ENCODE peak calls at places on chromosomes 2 and 18, in six cellular contexts. One of them, this sample, is unnamed.

GRCh38 chr2:219461669-219462068 is 27.0 kb downstream of the SPEG start:
- DNase-seq in pancreas: no peak
- DNase-seq in K562: no peak
- DNase-seq in colonic mucosa: no peak
- DNase-seq in OCI-LY7: no peak
- DNase-seq in coronary artery: no peak
- DNase-seq in this sample: no peak

GRCh38 chr2:134160793-134161504 is 92.9 kb upstream of the MGAT5 start:
- DNase-seq in colonic mucosa: no peak
- DNase-seq in K562: peak; percentile 22
- DNase-seq in OCI-LY7: no peak
- DNase-seq in coronary artery: no peak
- DNase-seq in pancreas: peak; percentile 57
- DNase-seq in this sample: no peak

GRCh38 chr2:207926133-207927076 is 98.9 kb downstream of the PLEKHM3 start:
- DNase-seq in K562: no peak
- DNase-seq in pancreas: peak; percentile 37
- DNase-seq in OCI-LY7: no peak
- DNase-seq in colonic mucosa: no peak
- DNase-seq in coronary artery: no peak
- DNase-seq in this sample: no peak

GRCh38 chr2:134410831-134411231 is 157.0 kb downstream of the MGAT5 start:
- DNase-seq in colonic mucosa: peak; percentile 47
- DNase-seq in pancreas: no peak
- DNase-seq in OCI-LY7: peak; percentile 38
- DNase-seq in K562: no peak
- DNase-seq in coronary artery: no peak
- DNase-seq in this sample: no peak

GRCh38 chr2:178072000-178072382 is 586 bp downstream of the PDE11A start:
- DNase-seq in coronary artery: no peak
- DNase-seq in K562: no peak
- DNase-seq in OCI-LY7: no peak
- DNase-seq in pancreas: peak; percentile 47
- DNase-seq in colonic mucosa: no peak
- DNase-seq in this sample: no peak

GRCh38 chr2:28403388-28403956 is 10.8 kb downstream of the FOSL2 start:
- DNase-seq in K562: no peak
- DNase-seq in coronary artery: no peak
- DNase-seq in OCI-LY7: no peak
- DNase-seq in colonic mucosa: no peak
- DNase-seq in pancreas: no peak
- DNase-seq in this sample: no peak

GRCh38 chr18:12246849-12247808 is 7.0 kb upstream of the CIDEA start:
- DNase-seq in K562: peak; percentile 62
- DNase-seq in pancreas: no peak
- DNase-seq in coronary artery: no peak
- DNase-seq in OCI-LY7: no peak
- DNase-seq in colonic mucosa: no peak
- DNase-seq in this sample: no peak

GRCh38 chr18:70371908-70372307 is 83.1 kb downstream of the SOCS6 start:
- DNase-seq in K562: no peak
- DNase-seq in coronary artery: no peak
- DNase-seq in OCI-LY7: no peak
- DNase-seq in pancreas: no peak
- DNase-seq in colonic mucosa: no peak
- DNase-seq in this sample: no peak

GRCh38 chr2:877747-878146 is 72.9 kb upstream of the SNTG2 start:
- DNase-seq in colonic mucosa: peak; percentile 7
- DNase-seq in K562: no peak
- DNase-seq in OCI-LY7: no peak
- DNase-seq in coronary artery: peak; percentile 28
- DNase-seq in pancreas: no peak
- DNase-seq in this sample: no peak

GRCh38 chr2:28381225-28382180 is 11.2 kb upstream of the FOSL2 start:
- DNase-seq in coronary artery: no peak
- DNase-seq in pancreas: no peak
- DNase-seq in colonic mucosa: peak; percentile 67
- DNase-seq in K562: no peak
- DNase-seq in OCI-LY7: no peak
- DNase-seq in this sample: no peak

GRCh38 chr2:96088340-96089335 is 27.7 kb downstream of the ADRA2B start:
- DNase-seq in coronary artery: no peak
- DNase-seq in colonic mucosa: peak; percentile 5
- DNase-seq in pancreas: no peak
- DNase-seq in K562: no peak
- DNase-seq in OCI-LY7: no peak
- DNase-seq in this sample: no peak

GRCh38 chr2:201129044-201129505 is 13.1 kb downstream of the CFLAR start:
- DNase-seq in OCI-LY7: peak; percentile 18
- DNase-seq in coronary artery: no peak
- DNase-seq in colonic mucosa: peak; percentile 86
- DNase-seq in K562: no peak
- DNase-seq in pancreas: no peak
- DNase-seq in this sample: no peak

GRCh38 chr2:929011-929735 is 21.5 kb upstream of the SNTG2 start:
- DNase-seq in pancreas: no peak
- DNase-seq in OCI-LY7: no peak
- DNase-seq in coronary artery: no peak
- DNase-seq in colonic mucosa: no peak
- DNase-seq in K562: no peak
- DNase-seq in this sample: no peak

GRCh38 chr2:9552491-9553178 is 3.0 kb downstream of the ADAM17 start:
- DNase-seq in K562: peak; percentile 36
- DNase-seq in colonic mucosa: no peak
- DNase-seq in OCI-LY7: no peak
- DNase-seq in pancreas: no peak
- DNase-seq in coronary artery: no peak
- DNase-seq in this sample: no peak

GRCh38 chr2:287471-287885 is 413 bp downstream of the ALKAL2 start:
- DNase-seq in coronary artery: no peak
- DNase-seq in colonic mucosa: no peak
- DNase-seq in OCI-LY7: no peak
- DNase-seq in pancreas: peak; percentile 54
- DNase-seq in K562: no peak
- DNase-seq in this sample: no peak

GRCh38 chr18:58567453-58568196 is 61.3 kb downstream of the ALPK2 start:
- DNase-seq in pancreas: no peak
- DNase-seq in OCI-LY7: no peak
- DNase-seq in coronary artery: no peak
- DNase-seq in K562: no peak
- DNase-seq in colonic mucosa: no peak
- DNase-seq in this sample: no peak

GRCh38 chr2:36329746-36330145 is 25.8 kb upstream of the CRIM1 start:
- DNase-seq in pancreas: no peak
- DNase-seq in colonic mucosa: no peak
- DNase-seq in OCI-LY7: no peak
- DNase-seq in K562: no peak
- DNase-seq in coronary artery: no peak
- DNase-seq in this sample: no peak

GRCh38 chr2:4549811-4550210 is 846.4 kb downstream of the DCDC2C start:
- DNase-seq in coronary artery: no peak
- DNase-seq in OCI-LY7: no peak
- DNase-seq in colonic mucosa: no peak
- DNase-seq in pancreas: no peak
- DNase-seq in K562: no peak
- DNase-seq in this sample: no peak

GRCh38 chr2:221635949-221636348 is 63.8 kb upstream of the EPHA4 start:
- DNase-seq in K562: no peak
- DNase-seq in coronary artery: no peak
- DNase-seq in pancreas: peak; percentile 36
- DNase-seq in OCI-LY7: no peak
- DNase-seq in colonic mucosa: no peak
- DNase-seq in this sample: no peak

GRCh38 chr2:108297436-108298141 is 8.9 kb downstream of the SULT1C2 start:
- DNase-seq in coronary artery: no peak
- DNase-seq in pancreas: no peak
- DNase-seq in K562: no peak
- DNase-seq in OCI-LY7: no peak
- DNase-seq in colonic mucosa: no peak
- DNase-seq in this sample: no peak

GRCh38 chr2:128289439-128289838 is 29.2 kb downstream of the HS6ST1 start:
- DNase-seq in pancreas: peak; percentile 3
- DNase-seq in K562: no peak
- DNase-seq in colonic mucosa: no peak
- DNase-seq in OCI-LY7: no peak
- DNase-seq in coronary artery: no peak
- DNase-seq in this sample: no peak

GRCh38 chr2:24022975-24023575 is 13.2 kb downstream of the MFSD2B start:
- DNase-seq in colonic mucosa: no peak
- DNase-seq in OCI-LY7: no peak
- DNase-seq in K562: no peak
- DNase-seq in coronary artery: no peak
- DNase-seq in pancreas: no peak
- DNase-seq in this sample: no peak

GRCh38 chr2:24024018-24024417 is 14.1 kb downstream of the MFSD2B start:
- DNase-seq in pancreas: peak; percentile 36
- DNase-seq in OCI-LY7: no peak
- DNase-seq in colonic mucosa: no peak
- DNase-seq in K562: no peak
- DNase-seq in coronary artery: no peak
- DNase-seq in this sample: no peak

GRCh38 chr2:24019729-24020128 is 9.8 kb downstream of the MFSD2B start:
- DNase-seq in pancreas: no peak
- DNase-seq in K562: no peak
- DNase-seq in coronary artery: no peak
- DNase-seq in colonic mucosa: no peak
- DNase-seq in OCI-LY7: no peak
- DNase-seq in this sample: no peak

GRCh38 chr2:24022324-24022974 is 12.6 kb downstream of the MFSD2B start:
- DNase-seq in colonic mucosa: no peak
- DNase-seq in pancreas: no peak
- DNase-seq in OCI-LY7: no peak
- DNase-seq in K562: no peak
- DNase-seq in coronary artery: no peak
- DNase-seq in this sample: no peak

GRCh38 chr2:24021122-24021998 is 11.5 kb downstream of the MFSD2B start:
- DNase-seq in pancreas: no peak
- DNase-seq in colonic mucosa: no peak
- DNase-seq in K562: peak; percentile 55
- DNase-seq in coronary artery: no peak
- DNase-seq in OCI-LY7: peak; percentile 44
- DNase-seq in this sample: no peak
- TF ChIP-seq CTCF in pancreas: no peak
- TF ChIP-seq CTCF in colonic mucosa: peak; percentile 31
- TF ChIP-seq CTCF in K562: peak; percentile 78
- TF ChIP-seq CTCF in coronary artery: no peak
- TF ChIP-seq CTCF in OCI-LY7: peak; percentile 68
- TF ChIP-seq CTCF in this sample: peak; percentile 51

GRCh38 chr2:2102870-2103269 is 228.2 kb downstream of the MYT1L start:
- DNase-seq in OCI-LY7: no peak
- DNase-seq in pancreas: no peak
- DNase-seq in K562: no peak
- DNase-seq in colonic mucosa: no peak
- DNase-seq in coronary artery: no peak
- DNase-seq in this sample: no peak
- H3K4me3 ChIP-seq in OCI-LY7: no peak overlapping the region
- H3K4me3 ChIP-seq in pancreas: no peak overlapping the region
- H3K4me3 ChIP-seq in K562: no peak overlapping the region
- H3K4me3 ChIP-seq in colonic mucosa: no peak overlapping the region
- H3K4me3 ChIP-seq in coronary artery: no peak overlapping the region
- H3K4me3 ChIP-seq in this sample: no peak overlapping the region

GRCh38 chr18:33440384-33441043 is at the start of gene CCDC178:
- DNase-seq in K562: peak; percentile 13
- DNase-seq in pancreas: no peak
- DNase-seq in coronary artery: no peak
- DNase-seq in OCI-LY7: no peak
- DNase-seq in colonic mucosa: no peak
- DNase-seq in this sample: no peak

GRCh38 chr18:33444699-33445098 is 4.2 kb upstream of the CCDC178 start:
- DNase-seq in colonic mucosa: no peak
- DNase-seq in coronary artery: no peak
- DNase-seq in OCI-LY7: no peak
- DNase-seq in K562: no peak
- DNase-seq in pancreas: no peak
- DNase-seq in this sample: no peak

DNA sequence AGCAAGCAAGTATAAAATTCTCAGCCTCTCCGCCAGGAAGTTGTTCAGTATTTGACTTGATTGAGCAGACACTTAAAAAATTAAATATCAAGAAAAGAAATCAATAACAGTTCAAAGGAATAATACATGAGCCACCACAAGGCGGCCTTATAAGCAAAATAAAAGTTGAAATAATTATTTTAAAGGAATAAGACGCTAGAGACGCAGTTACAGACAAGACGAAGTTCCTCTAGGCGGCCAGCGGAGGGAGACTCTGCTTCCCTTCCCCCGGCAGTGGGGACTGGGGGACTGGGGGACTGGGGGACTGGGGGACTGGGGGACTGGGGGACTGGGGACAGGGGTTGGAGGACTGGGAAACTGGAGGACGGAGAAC is 524 bp downstream of the CCDC178 start:
- DNase-seq in pancreas: peak; percentile 43
- DNase-seq in coronary artery: peak; percentile 76
- DNase-seq in colonic mucosa: peak; percentile 32
- DNase-seq in K562: peak; percentile 19
- DNase-seq in OCI-LY7: peak; percentile 8
- DNase-seq in this sample: no peak
- TF ChIP-seq CTCF in pancreas: no peak
- TF ChIP-seq CTCF in coronary artery: peak; percentile 51
- TF ChIP-seq CTCF in colonic mucosa: peak; percentile 15
- TF ChIP-seq CTCF in K562: peak; percentile 26
- TF ChIP-seq CTCF in OCI-LY7: peak; percentile 32
- TF ChIP-seq CTCF in this sample: peak; percentile 6

GRCh38 chr2:181776336-181776735 is 96.0 kb upstream of the NEUROD1 start:
- DNase-seq in OCI-LY7: no peak
- DNase-seq in K562: no peak
- DNase-seq in pancreas: no peak
- DNase-seq in colonic mucosa: no peak
- DNase-seq in coronary artery: no peak
- DNase-seq in this sample: no peak

GRCh38 chr2:181778621-181779195 is 98.4 kb upstream of the NEUROD1 start:
- DNase-seq in pancreas: no peak
- DNase-seq in coronary artery: no peak
- DNase-seq in colonic mucosa: no peak
- DNase-seq in OCI-LY7: no peak
- DNase-seq in K562: no peak
- DNase-seq in this sample: no peak

GRCh38 chr2:181780159-181781081 is 100.1 kb upstream of the NEUROD1 start:
- DNase-seq in coronary artery: no peak
- DNase-seq in colonic mucosa: no peak
- DNase-seq in pancreas: no peak
- DNase-seq in K562: no peak
- DNase-seq in OCI-LY7: no peak
- DNase-seq in this sample: no peak

GRCh38 chr2:181779288-181779871 is 99.1 kb upstream of the NEUROD1 start:
- DNase-seq in K562: no peak
- DNase-seq in pancreas: no peak
- DNase-seq in coronary artery: no peak
- DNase-seq in colonic mucosa: no peak
- DNase-seq in OCI-LY7: no peak
- DNase-seq in this sample: no peak

DNA sequence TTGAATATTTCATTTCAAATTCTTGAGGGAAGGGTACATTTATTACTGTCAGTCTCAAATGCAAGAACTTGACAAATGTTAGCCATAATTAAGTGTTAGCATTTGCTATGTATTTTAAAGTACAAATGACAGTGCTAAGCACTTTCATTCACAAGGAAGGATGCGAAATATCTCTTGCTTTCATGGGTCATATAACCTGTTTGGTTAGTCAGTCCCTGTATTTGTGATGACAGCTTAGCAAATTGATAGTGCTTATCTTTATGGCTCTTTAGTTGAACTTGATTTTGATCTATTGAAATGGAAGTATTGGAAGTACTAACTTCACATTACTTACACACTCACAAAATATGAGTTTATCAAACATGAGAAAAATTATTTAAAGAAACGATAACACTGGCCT is 97.3 kb upstream of the NEUROD1 start:
- DNase-seq in colonic mucosa: no peak
- DNase-seq in pancreas: no peak
- DNase-seq in OCI-LY7: no peak
- DNase-seq in coronary artery: no peak
- DNase-seq in K562: no peak
- DNase-seq in this sample: no peak
- H3K4me3 ChIP-seq in colonic mucosa: no peak overlapping the region
- H3K4me3 ChIP-seq in pancreas: no peak overlapping the region
- H3K4me3 ChIP-seq in OCI-LY7: no peak overlapping the region
- H3K4me3 ChIP-seq in coronary artery: no peak overlapping the region
- H3K4me3 ChIP-seq in K562: no peak overlapping the region
- H3K4me3 ChIP-seq in this sample: no peak overlapping the region